ENCODE peak calls at places on chromosomes 6 and 20, in ten cellular contexts. C, G, F, Q, X, B, T, M, V and I are unnamed samples. For H3K4me1, the result is how much of the 10 kb centered on the place peaks cover.

GRCh38 chr6:28569748-28570147 is 44.1 kb downstream of the GPX5 start:
- DNase-seq in C (no peak), G (no peak), F (no peak), Q (no peak), X (no peak), B (no peak), T (no peak), M (no peak), V (no peak), I (no peak)

GRCh38 chr6:110720066-110720465 is 95.2 kb downstream of the CDK19 start:
- DNase-seq in C (no peak), G (no peak), F (no peak), Q (no peak), X (no peak), B (no peak), T (no peak), M (no peak), V (no peak), I (no peak)

GRCh38 chr20:48041078-48041780 is 255.9 kb upstream of the SULF2 start:
- DNase-seq in C (no peak), G (no peak), F (no peak), Q (peak), X (no peak), B (no peak), T (no peak), M (no peak), V (no peak), I (no peak)

GRCh38 chr6:133062702-133063319 is 178.3 kb upstream of the EYA4 start:
- DNase-seq in C (peak), G (no peak), F (no peak), Q (no peak), X (peak), B (no peak), T (peak), M (no peak), V (no peak), I (no peak)

GRCh38 chr6:135094403-135094821 is 39.8 kb upstream of the HBS1L start:
- DNase-seq in C (no peak), G (no peak), F (no peak), Q (no peak), X (no peak), B (no peak), T (peak), M (no peak), V (no peak), I (no peak)

GRCh38 chr6:7899046-7899888 is 11.3 kb downstream of the TXNDC5 start:
- DNase-seq in C (no peak), G (no peak), F (peak), Q (no peak), X (no peak), B (peak), T (no peak), M (no peak), V (no peak), I (no peak)

GRCh38 chr6:138421608-138422007 is 17.6 kb downstream of the HEBP2 start:
- DNase-seq in C (no peak), G (no peak), F (no peak), Q (no peak), X (no peak), B (no peak), T (no peak), M (no peak), V (no peak), I (peak)

GRCh38 chr6:28742668-28743270 is 181.0 kb downstream of the TRIM27 start:
- DNase-seq in C (no peak), G (no peak), F (no peak), Q (no peak), X (no peak), B (peak), T (peak), M (no peak), V (no peak), I (peak)

GRCh38 chr20:1509237-1509636 is 18.0 kb upstream of the SIRPB2 start:
- DNase-seq in C (no peak), G (no peak), F (no peak), Q (peak), X (no peak), B (no peak), T (peak), M (no peak), V (no peak), I (no peak)

GRCh38 chr6:118660218-118660569 is 8.8 kb upstream of the CEP85L start:
- DNase-seq in C (no peak), G (no peak), F (no peak), Q (peak), X (no peak), B (peak), T (no peak), M (no peak), V (no peak), I (no peak)

GRCh38 chr6:129849456-129849855 is 11.7 kb downstream of the TMEM244 start:
- DNase-seq in C (no peak), G (no peak), F (no peak), Q (no peak), X (no peak), B (no peak), T (peak), M (no peak), V (no peak), I (no peak)

GRCh38 chr6:75444899-75445298 is 48.7 kb downstream of the FILIP1 start:
- DNase-seq in C (no peak), G (no peak), F (no peak), Q (no peak), X (no peak), B (no peak), T (no peak), M (no peak), V (no peak), I (no peak)

DNA sequence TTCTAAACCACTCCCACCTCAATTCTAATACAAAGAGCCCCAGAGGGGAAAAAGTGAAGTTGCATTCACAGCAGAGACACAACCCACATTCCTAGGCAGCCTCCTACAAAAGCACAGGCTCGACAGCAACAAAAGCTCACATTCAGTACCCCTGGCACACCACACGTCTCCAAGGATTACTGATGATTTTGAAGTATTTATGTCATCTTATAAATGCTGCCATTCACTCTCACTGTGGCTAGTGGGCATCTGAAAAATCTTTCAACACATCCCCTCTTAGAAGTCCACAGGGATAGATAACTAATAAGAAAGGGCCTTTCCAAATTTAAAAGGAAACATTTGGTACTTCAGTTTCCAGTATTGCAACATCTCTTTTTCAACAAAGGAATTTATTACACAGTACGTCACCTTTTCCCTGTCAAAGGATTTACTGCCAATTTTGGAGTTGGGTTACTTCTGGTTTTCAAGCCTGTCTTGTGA is 146.7 kb downstream of the TASP1 start:
- DNase-seq in C (peak), G (no peak), F (no peak), Q (peak), X (no peak), B (no peak), T (peak), M (peak), V (no peak), I (no peak)
- H3K27ac ChIP-seq in C (no peak), G (peak), F (peak), Q (no peak), X (no peak), B (no peak), T (peak), M (peak), V (no peak), I (peak)

GRCh38 chr20:57701651-57702050 is 8.2 kb downstream of the PMEPA1 start:
- DNase-seq in C (peak), G (no peak), F (no peak), Q (no peak), X (no peak), B (no peak), T (no peak), M (no peak), V (no peak), I (no peak)
- H3K4me3 ChIP-seq in C (no peak), G (no peak), F (no peak), Q (no peak), X (no peak), B (no peak), T (no peak), M (no peak), V (no peak), I (no peak)

DNA sequence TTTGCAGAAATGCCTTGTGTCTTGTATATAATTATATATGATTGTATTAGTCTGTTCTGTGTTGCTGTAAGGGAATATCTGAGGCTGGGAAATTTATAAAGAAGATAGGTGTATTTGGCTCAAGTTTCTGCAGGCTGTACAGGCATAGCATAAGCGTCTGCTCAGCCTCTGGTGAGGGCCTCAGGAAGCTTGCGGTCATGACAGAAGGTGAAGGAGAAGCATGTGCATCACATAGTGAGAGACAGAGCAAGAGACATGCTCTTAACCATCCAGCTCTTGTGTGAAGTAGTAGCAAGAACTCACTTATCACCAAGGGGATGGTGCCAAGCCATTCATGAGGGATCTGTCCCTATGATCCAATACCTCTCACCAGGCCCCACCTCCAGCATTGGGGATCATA is 6.5 kb downstream of the DCBLD1 start:
- DNase-seq in C (no peak), G (no peak), F (no peak), Q (no peak), X (no peak), B (no peak), T (no peak), M (no peak), V (no peak), I (no peak)
- H3K4me1 ChIP-seq in C (under half), G (under half), F (under half), Q (under half), X (under half), B (under half), T (under half), M (under half), V (under half), I (under half)

GRCh38 chr6:108563292-108563691 is 2.6 kb downstream of the FOXO3 start:
- DNase-seq in C (no peak), G (no peak), F (no peak), Q (no peak), X (no peak), B (no peak), T (no peak), M (no peak), V (no peak), I (no peak)
- H3K27ac ChIP-seq in C (no peak), G (peak), F (peak), Q (no peak), X (peak), B (no peak), T (no peak), M (peak), V (peak), I (peak)

GRCh38 chr20:52564594-52564993 is 373.0 kb upstream of the ZFP64 start:
- DNase-seq in C (no peak), G (no peak), F (no peak), Q (no peak), X (no peak), B (no peak), T (no peak), M (no peak), V (no peak), I (no peak)

GRCh38 chr20:52569201-52569600 is 377.6 kb upstream of the ZFP64 start:
- DNase-seq in C (no peak), G (no peak), F (no peak), Q (no peak), X (no peak), B (no peak), T (no peak), M (no peak), V (no peak), I (no peak)

DNA sequence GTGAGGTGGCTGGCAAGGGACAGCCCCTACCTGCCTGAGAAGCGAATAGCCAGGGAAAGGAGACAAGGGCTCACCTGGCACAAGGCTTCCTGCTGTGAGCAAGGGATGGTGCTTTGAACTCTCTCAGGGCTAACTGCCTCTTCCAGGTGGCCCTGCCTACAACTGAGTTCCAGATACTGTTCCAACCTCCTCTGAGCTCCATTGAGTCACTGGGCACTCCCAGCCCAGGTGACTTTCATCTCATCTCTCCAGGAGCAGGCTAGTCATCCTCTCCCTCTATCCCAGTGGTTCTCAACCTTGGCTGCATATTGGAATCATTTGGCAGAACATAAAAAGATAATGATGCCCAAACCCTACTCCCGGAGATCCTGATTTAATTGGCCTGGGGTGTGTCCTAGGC is 374.0 kb upstream of the ZFP64 start:
- DNase-seq in C (no peak), G (no peak), F (no peak), Q (no peak), X (no peak), B (no peak), T (no peak), M (no peak), V (no peak), I (no peak)
- H3K4me3 ChIP-seq in C (no peak), G (no peak), F (no peak), Q (no peak), X (no peak), B (no peak), T (no peak), M (no peak), V (no peak), I (no peak)